ENCODE peak calls at places on chromosome 2, in five cellular contexts. Z is prostate gland, P is iPS DF 6.9, F is GM23338, E is foreskin fibroblast. L is an unnamed sample.

GRCh38 chr2:37367984-37368383 is 23.6 kb downstream of the QPCT start:
- DNase-seq in Z (no peak), P (no peak), F (no peak), E (no peak), L (no peak)

GRCh38 chr2:29747786-29748470 is 173.5 kb downstream of the ALK start:
- DNase-seq in Z (no peak), P (no peak), F (no peak), E (peak), L (no peak)

GRCh38 chr2:65199891-65200290 is 27.7 kb upstream of the ACTR2 start:
- DNase-seq in Z (no peak), P (no peak), F (no peak), E (peak), L (no peak)

GRCh38 chr2:152134488-152135280 is 35.8 kb upstream of the CACNB4 start:
- DNase-seq in Z (no peak), P (no peak), F (peak), E (peak), L (no peak)

GRCh38 chr2:196592331-196592911 is 47.1 kb upstream of the CCDC150 start:
- DNase-seq in Z (peak), P (peak), F (peak), E (no peak), L (no peak)

GRCh38 chr2:190466819-190467444 is 58.8 kb downstream of the MFSD6 start:
- DNase-seq in Z (no peak), P (no peak), F (no peak), E (no peak), L (no peak)

GRCh38 chr2:74528600-74529356 is 728 bp downstream of the AUP1 start:
- DNase-seq in Z (no peak), P (no peak), F (no peak), E (no peak), L (no peak)

GRCh38 chr2:191665286-191665685 is 12.7 kb upstream of the NABP1 start:
- DNase-seq in Z (no peak), P (no peak), F (no peak), E (peak), L (no peak)

GRCh38 chr2:33210626-33211025 is 263.9 kb downstream of the LTBP1 start:
- DNase-seq in Z (no peak), P (no peak), F (peak), E (peak), L (peak)

GRCh38 chr2:111091811-111092211 is 28.9 kb upstream of the BCL2L11 start:
- DNase-seq in Z (no peak), P (no peak), F (no peak), E (no peak), L (no peak)

GRCh38 chr2:103809946-103810345 is 1044.0 kb upstream of the POU3F3 start:
- DNase-seq in Z (no peak), P (no peak), F (peak), E (no peak), L (no peak)

GRCh38 chr2:166651080-166651675 is 157.1 kb upstream of the SCN7A start:
- DNase-seq in Z (no peak), P (no peak), F (no peak), E (peak), L (no peak)

GRCh38 chr2:165371356-165371755 is 98.1 kb upstream of the CSRNP3 start:
- DNase-seq in Z (no peak), P (no peak), F (peak), E (no peak), L (no peak)

GRCh38 chr2:49251766-49252165 is 97.5 kb upstream of the FSHR start:
- DNase-seq in Z (no peak), P (no peak), F (no peak), E (peak), L (no peak)

GRCh38 chr2:70084973-70085710 is 2.1 kb upstream of the PCBP1 start:
- DNase-seq in Z (peak), P (no peak), F (peak), E (no peak), L (no peak)

GRCh38 chr2:106158131-106158530 is 36.0 kb downstream of the UXS1 start:
- DNase-seq in Z (no peak), P (no peak), F (no peak), E (no peak), L (no peak)

GRCh38 chr2:172105715-172106124 is 3.0 kb upstream of the DLX2 start:
- DNase-seq in Z (no peak), P (no peak), F (peak), E (no peak), L (no peak)
- H3K4me3 ChIP-seq in Z (no peak), P (peak), F (peak), E (peak), L (peak)

GRCh38 chr2:26969089-26969844 is 1.2 kb upstream of the MAPRE3 start:
- DNase-seq in Z (no peak), P (no peak), F (no peak), E (no peak), L (no peak)
- H3K4me3 ChIP-seq in Z (no peak), P (no peak), F (no peak), E (no peak), L (no peak)

GRCh38 chr2:44397447-44397846 is 35.7 kb downstream of the CAMKMT start:
- DNase-seq in Z (no peak), P (no peak), F (no peak), E (no peak), L (no peak)

GRCh38 chr2:44392338-44392943 is 30.7 kb downstream of the CAMKMT start:
- DNase-seq in Z (peak), P (no peak), F (peak), E (no peak), L (no peak)

GRCh38 chr2:44398243-44398897 is 36.6 kb downstream of the CAMKMT start:
- DNase-seq in Z (no peak), P (no peak), F (peak), E (no peak), L (no peak)
- H3K4me3 ChIP-seq in Z (no peak), P (no peak), F (no peak), E (peak), L (peak)

GRCh38 chr2:174846218-174846617 is 81.9 kb upstream of the CHRNA1 start:
- DNase-seq in Z (no peak), P (no peak), F (no peak), E (no peak), L (no peak)

GRCh38 chr2:174844295-174844708 is 80.0 kb upstream of the CHRNA1 start:
- DNase-seq in Z (no peak), P (no peak), F (no peak), E (no peak), L (no peak)

GRCh38 chr2:174842496-174842895 is 78.2 kb upstream of the CHRNA1 start:
- DNase-seq in Z (no peak), P (no peak), F (no peak), E (no peak), L (no peak)

GRCh38 chr2:174841931-174842330 is 77.7 kb upstream of the CHRNA1 start:
- DNase-seq in Z (no peak), P (no peak), F (no peak), E (no peak), L (no peak)

DNA sequence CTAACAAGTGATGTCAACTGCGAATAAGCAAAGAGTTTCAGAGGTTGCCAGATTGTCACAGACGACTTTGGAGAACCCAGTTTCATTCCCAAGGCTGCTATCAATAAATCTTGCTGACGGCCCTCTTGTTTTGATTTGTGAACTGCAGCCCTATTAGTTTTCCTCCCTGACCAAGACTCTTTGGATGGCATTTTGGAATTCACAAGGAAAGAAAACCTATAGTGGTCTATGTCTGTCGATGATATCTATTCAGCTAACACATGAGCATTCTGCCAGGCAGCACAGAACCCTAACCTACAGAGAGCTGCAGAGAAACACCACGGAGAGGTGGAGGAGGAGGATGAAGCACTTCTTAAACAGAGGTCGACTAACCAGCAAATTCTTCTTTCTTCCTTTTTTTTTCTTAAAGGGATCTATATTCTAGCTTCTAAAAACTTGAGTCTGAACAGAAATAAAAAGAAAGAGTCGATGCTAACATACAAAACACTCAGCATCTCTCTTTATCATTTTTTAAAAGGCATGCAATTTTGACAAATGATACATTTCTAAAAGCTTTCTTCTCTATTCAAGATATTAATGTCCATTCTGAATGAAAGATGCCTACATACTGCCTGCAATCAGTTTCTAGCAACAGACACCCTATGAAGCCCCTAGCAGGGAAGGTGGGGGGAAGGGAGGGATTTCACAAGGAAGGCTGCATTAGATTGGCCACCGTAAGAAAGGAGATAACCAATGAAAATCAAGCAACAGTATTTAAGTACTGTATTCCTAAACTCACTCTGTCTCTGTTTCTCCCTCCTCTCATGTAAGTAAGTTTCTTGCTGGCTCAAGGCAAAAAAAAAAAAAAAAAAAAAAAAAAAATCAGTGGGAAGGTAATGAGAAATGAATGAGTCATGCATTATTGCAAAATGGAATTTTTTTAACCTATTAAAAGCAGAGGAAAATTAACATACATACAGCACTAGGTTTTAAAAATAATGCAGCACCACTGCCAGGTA is 83.0 kb upstream of the CHRNA1 start:
- DNase-seq in Z (no peak), P (no peak), F (peak), E (peak), L (no peak)
- H3K4me3 ChIP-seq in Z (no peak), P (no peak), F (peak), E (peak), L (peak)

GRCh38 chr2:150192701-150193100 is 294.8 kb downstream of the RND3 start:
- DNase-seq in Z (no peak), P (no peak), F (no peak), E (no peak), L (no peak)

GRCh38 chr2:150188801-150189200 is 298.7 kb downstream of the RND3 start:
- DNase-seq in Z (no peak), P (no peak), F (no peak), E (no peak), L (no peak)

GRCh38 chr2:150191349-150191748 is 296.1 kb downstream of the RND3 start:
- DNase-seq in Z (no peak), P (no peak), F (no peak), E (no peak), L (no peak)

GRCh38 chr2:150188177-150188576 is 299.3 kb downstream of the RND3 start:
- DNase-seq in Z (no peak), P (no peak), F (no peak), E (no peak), L (no peak)

GRCh38 chr2:150190546-150190945 is 296.9 kb downstream of the RND3 start:
- DNase-seq in Z (no peak), P (no peak), F (no peak), E (no peak), L (no peak)
- H3K4me3 ChIP-seq in Z (no peak), P (no peak), F (no peak), E (no peak), L (no peak)

DNA sequence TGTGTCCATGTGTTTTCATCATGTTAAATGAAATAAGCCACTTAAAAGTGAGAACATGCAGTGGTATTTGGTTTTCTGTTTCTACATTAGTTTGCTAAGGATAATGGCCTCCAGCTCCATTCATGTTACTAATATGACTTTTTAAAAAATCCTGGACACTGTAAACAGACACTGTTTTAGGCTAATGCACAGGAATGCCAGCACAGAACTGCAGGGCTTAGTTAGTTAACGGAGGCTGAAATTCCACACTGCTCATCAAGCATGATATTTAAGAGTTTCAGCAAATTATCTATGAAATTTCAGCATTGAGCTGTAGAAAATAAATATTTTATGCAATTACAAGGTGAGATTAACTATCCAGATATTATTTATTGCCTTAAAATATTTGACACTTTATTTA is 42.5 kb upstream of the PAX3 start:
- DNase-seq in Z (no peak), P (no peak), F (no peak), E (no peak), L (no peak)
- H3K4me3 ChIP-seq in Z (no peak), P (no peak), F (no peak), E (no peak), L (no peak)

GRCh38 chr2:156253765-156254164 is 78.8 kb downstream of the NR4A2 start:
- DNase-seq in Z (no peak), P (no peak), F (no peak), E (no peak), L (no peak)
- H3K4me3 ChIP-seq in Z (no peak), P (no peak), F (peak), E (no peak), L (no peak)

GRCh38 chr2:232696609-232697058 is 497 bp upstream of the GIGYF2 start:
- DNase-seq in Z (no peak), P (no peak), F (no peak), E (no peak), L (no peak)

GRCh38 chr2:232689152-232689910 is 7.8 kb upstream of the GIGYF2 start:
- DNase-seq in Z (no peak), P (no peak), F (no peak), E (peak), L (no peak)

GRCh38 chr2:232697059-232697806 is at the start of gene GIGYF2:
- DNase-seq in Z (peak), P (peak), F (peak), E (peak), L (peak)

GRCh38 chr2:232697807-232698110 is 628 bp downstream of the GIGYF2 start:
- DNase-seq in Z (no peak), P (no peak), F (no peak), E (no peak), L (no peak)

GRCh38 chr2:232693344-232693743 is 3.8 kb upstream of the GIGYF2 start:
- DNase-seq in Z (no peak), P (no peak), F (no peak), E (no peak), L (no peak)
- H3K4me3 ChIP-seq in Z (no peak), P (no peak), F (no peak), E (no peak), L (no peak)

GRCh38 chr2:60602388-60602787 is 48.9 kb upstream of the BCL11A start:
- DNase-seq in Z (no peak), P (no peak), F (no peak), E (no peak), L (no peak)
- H3K4me3 ChIP-seq in Z (no peak), P (no peak), F (no peak), E (no peak), L (no peak)

DNA sequence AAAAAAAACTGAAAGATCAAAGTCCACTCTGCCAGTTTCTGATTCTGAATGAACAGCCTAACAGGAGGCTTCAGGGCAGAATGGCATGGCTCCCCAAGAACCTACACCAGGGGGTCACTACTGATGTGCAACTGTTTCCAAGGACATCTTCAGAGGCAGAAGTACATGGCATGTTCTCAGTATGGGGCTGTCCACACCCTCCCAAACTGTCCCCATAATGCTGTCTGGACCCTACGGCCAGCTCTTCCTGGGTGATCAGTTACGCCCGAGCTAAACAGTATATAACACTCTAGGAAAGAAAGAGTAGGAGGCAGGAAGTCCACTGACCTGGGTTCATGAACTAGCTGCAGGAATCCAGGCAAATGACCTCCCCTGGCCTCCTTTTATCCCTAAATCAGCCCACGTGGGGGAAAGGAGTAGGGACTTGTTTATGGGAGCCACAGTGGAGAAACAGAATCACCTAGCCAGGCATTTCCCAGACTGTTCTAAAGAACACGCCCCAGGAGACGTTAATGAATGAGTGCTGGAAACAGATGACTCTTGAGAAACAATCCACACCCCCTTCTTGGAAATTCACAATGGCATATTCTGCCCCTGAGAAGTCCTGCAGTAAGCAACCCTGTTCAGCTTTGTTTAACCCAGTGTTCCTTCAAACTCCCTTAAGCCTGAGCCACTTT is 2.5 kb downstream of the TMBIM1 start:
- DNase-seq in Z (peak), P (no peak), F (no peak), E (peak), L (no peak)
- H3K4me3 ChIP-seq in Z (no peak), P (no peak), F (no peak), E (peak), L (peak)

L was measured in coronary artery.